ENCODE peak calls at places on chromosomes 1 and 21, in seven cellular contexts. T is sigmoid colon; C is uterus; E is RWPE2; J is heart left ventricle; B is CD4-positive, alpha-beta T cell; L is mammary epithelial cell. Z is an unnamed sample.

GRCh38 chr1:71047635-71048607 is at the start of gene PTGER3:
- DNase-seq in T (peak), C (peak), E (no peak), J (peak), B (no peak), L (peak), Z (no peak)

GRCh38 chr1:174206148-174206826 is 47.0 kb downstream of the RABGAP1L start:
- DNase-seq in T (no peak), C (no peak), E (no peak), J (no peak), B (no peak), L (no peak), Z (no peak)

GRCh38 chr1:219066631-219067349 is 106.9 kb upstream of the LYPLAL1 start:
- DNase-seq in T (no peak), C (no peak), E (no peak), J (no peak), B (no peak), L (peak), Z (peak)

GRCh38 chr1:94542088-94542671 is 621 bp upstream of the F3 start:
- DNase-seq in T (peak), C (peak), E (no peak), J (peak), B (no peak), L (peak), Z (peak)

GRCh38 chr1:228940931-228941330 is 205.7 kb downstream of the RHOU start:
- DNase-seq in T (no peak), C (no peak), E (no peak), J (no peak), B (no peak), L (no peak), Z (no peak)

GRCh38 chr1:110639724-110640386 is 33.7 kb upstream of the KCNA2 start:
- DNase-seq in T (no peak), C (no peak), E (no peak), J (no peak), B (no peak), L (peak), Z (peak)

GRCh38 chr1:12434174-12434573 is 183.8 kb downstream of the DHRS3 start:
- DNase-seq in T (no peak), C (no peak), E (no peak), J (no peak), B (peak), L (peak), Z (peak)

GRCh38 chr1:7688659-7689058 is 82.4 kb upstream of the VAMP3 start:
- DNase-seq in T (no peak), C (no peak), E (no peak), J (no peak), B (no peak), L (no peak), Z (no peak)

GRCh38 chr1:200670215-200671118 is 760 bp upstream of the DDX59 start:
- DNase-seq in T (no peak), C (no peak), E (no peak), J (peak), B (no peak), L (no peak), Z (peak)

GRCh38 chr1:229252228-229252984 is 18.5 kb upstream of the RAB4A start:
- DNase-seq in T (no peak), C (no peak), E (no peak), J (no peak), B (no peak), L (no peak), Z (no peak)

GRCh38 chr1:37306871-37307270 is 167.5 kb upstream of the ZC3H12A start:
- DNase-seq in T (no peak), C (no peak), E (no peak), J (no peak), B (no peak), L (no peak), Z (no peak)

GRCh38 chr1:220691039-220691684 is 999 bp downstream of the C1orf115 start:
- DNase-seq in T (no peak), C (no peak), E (no peak), J (no peak), B (no peak), L (no peak), Z (no peak)

GRCh38 chr21:14523234-14523633 is 22.9 kb downstream of the SAMSN1 start:
- DNase-seq in T (no peak), C (no peak), E (no peak), J (peak), B (no peak), L (no peak), Z (no peak)

GRCh38 chr1:156055649-156056048 is 1.1 kb downstream of the LAMTOR2 start:
- DNase-seq in T (no peak), C (no peak), E (no peak), J (no peak), B (no peak), L (no peak), Z (no peak)

GRCh38 chr1:214864896-214865688 is 217.4 kb upstream of the KCNK2 start:
- DNase-seq in T (no peak), C (no peak), E (no peak), J (no peak), B (no peak), L (peak), Z (peak)

GRCh38 chr1:223832637-223832943 is 13.2 kb downstream of the TP53BP2 start:
- DNase-seq in T (no peak), C (no peak), E (no peak), J (peak), B (no peak), L (no peak), Z (no peak)
- H3K27ac ChIP-seq in T (peak), C (peak), E (peak), J (peak), B (peak), L (no peak), Z (peak)

DNA sequence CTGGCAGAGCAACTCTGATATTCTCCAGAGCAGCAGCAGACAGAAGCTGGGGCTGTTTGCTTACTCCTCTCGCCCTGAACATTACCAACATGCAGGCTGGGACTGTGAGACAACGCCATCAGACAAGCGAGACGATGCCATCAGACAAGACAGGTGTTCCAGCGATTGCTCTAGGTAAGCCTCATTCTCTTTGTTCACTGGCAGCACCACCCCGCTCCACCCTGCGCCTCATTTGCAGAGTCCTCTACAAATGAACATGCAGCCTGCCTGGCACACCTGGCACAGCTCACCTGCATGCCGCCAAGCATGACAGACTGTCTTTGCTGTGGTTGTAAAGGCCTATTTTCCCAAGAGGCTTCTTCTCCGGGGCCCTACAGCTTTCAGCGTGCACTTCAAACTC is 346.2 kb downstream of the SMYD3 start:
- DNase-seq in T (no peak), C (no peak), E (no peak), J (no peak), B (no peak), L (no peak), Z (no peak)
- H3K27ac ChIP-seq in T (no peak), C (no peak), E (no peak), J (no peak), B (no peak), L (no peak), Z (no peak)

GRCh38 chr1:245401881-245402598 is 247.3 kb downstream of the KIF26B start:
- DNase-seq in T (no peak), C (no peak), E (no peak), J (no peak), B (no peak), L (no peak), Z (no peak)
- H3K27ac ChIP-seq in T (no peak), C (no peak), E (no peak), J (no peak), B (no peak), L (no peak), Z (no peak)

DNA sequence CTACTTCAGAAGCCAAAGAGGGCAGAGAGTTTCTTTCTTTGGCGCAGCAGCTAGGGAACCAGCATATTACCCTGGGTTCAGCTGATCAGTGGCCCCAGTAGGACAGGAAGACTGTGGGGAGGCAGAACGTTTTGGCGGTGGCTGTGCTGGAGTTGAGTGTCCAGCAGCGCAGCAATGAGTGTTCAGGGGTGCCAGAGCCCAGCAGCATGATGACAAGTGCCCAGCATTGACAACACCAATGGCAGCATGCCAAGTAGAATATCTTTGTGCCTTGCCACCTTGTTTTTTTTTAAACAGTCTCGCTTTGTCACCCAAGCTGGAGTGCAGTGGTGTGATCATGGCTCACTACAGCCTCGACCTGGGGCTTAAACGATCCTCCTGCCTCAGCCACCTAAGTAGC is 106.7 kb upstream of the CDC42BPA start:
- DNase-seq in T (no peak), C (no peak), E (no peak), J (no peak), B (no peak), L (no peak), Z (no peak)
- H3K27ac ChIP-seq in T (peak), C (no peak), E (no peak), J (no peak), B (no peak), L (no peak), Z (peak)

GRCh38 chr21:28804089-28804670 is 188.5 kb downstream of the LTN1 start:
- DNase-seq in T (no peak), C (no peak), E (no peak), J (no peak), B (no peak), L (no peak), Z (no peak)
- H3K27ac ChIP-seq in T (no peak), C (peak), E (no peak), J (peak), B (no peak), L (no peak), Z (no peak)

GRCh38 chr1:27428316-27429028 is 36.0 kb downstream of the GPR3 start:
- DNase-seq in T (peak), C (no peak), E (no peak), J (peak), B (no peak), L (no peak), Z (no peak)
- H3K27ac ChIP-seq in T (peak), C (peak), E (no peak), J (peak), B (peak), L (no peak), Z (no peak)

DNA sequence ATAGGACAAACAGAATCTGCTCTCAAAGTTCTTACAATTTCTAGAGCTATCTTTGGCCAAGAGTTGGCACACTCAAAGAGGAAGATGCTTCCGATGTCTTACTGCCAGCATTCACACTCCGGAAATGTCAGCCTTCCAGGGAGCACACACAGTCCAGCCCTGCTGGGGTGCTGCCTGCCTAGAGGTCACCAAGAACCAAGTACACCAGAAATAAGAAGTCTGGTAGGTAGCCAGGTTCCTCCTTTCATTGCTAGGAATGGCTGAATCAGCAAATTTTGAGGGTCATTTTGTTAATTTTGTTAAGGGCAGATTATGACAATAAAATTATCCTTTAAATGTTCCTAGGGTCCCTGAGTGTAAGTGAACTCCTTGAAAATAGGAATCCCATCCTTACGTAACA is 77.5 kb downstream of the PLPP3 start:
- DNase-seq in T (no peak), C (no peak), E (no peak), J (peak), B (no peak), L (no peak), Z (no peak)
- H3K27ac ChIP-seq in T (no peak), C (no peak), E (no peak), J (no peak), B (no peak), L (no peak), Z (no peak)

GRCh38 chr1:109620396-109620817 is 770 bp downstream of the AMPD2 start:
- DNase-seq in T (peak), C (peak), E (no peak), J (no peak), B (no peak), L (peak), Z (peak)
- H3K27ac ChIP-seq in T (peak), C (peak), E (peak), J (peak), B (peak), L (peak), Z (peak)

DNA sequence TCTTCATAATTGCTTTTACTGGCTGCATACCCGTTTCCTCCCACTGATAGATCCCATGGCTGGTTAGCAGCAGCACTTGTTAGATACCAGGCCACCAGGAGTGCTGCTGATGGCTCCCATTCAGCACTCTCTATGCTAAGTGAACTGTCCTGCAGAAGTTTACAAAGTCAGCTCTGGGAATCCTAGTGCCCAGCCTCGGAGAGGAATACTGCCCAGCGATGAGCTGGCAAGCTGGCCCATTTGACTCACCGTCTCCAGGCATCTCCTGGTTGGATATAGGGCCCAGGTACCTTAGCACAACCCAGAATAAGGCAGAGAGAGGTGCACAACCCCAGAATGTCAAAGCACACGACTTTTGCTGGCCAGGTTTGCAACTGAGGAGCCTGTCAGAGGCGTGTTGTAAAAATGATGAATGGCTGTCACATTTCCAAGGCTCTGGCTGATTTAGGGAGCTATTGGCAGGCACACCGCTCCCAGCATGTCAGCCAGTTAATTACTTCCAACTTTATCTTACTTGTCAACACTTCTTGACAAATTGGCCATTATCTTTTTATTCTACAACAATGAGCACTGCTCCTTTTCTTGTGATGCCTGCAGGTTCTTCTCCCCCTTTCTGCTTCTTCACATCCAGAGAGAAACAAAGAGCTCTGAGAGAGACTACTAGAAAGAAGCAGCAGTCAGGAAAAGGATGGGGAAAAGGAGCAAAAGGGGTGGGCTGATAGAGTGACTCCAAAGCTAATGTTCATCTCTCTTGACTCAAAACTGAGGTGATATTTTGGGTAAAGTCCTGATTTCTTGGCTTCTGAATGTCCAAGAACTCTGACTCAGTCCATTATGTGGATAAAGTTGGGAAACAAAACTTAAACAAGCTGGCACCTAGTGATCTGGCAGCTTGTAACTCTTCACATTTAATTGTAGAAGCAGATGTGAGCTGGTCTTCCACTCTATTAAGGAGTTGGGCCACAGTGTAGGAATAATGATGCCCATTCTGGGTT is 10.8 kb upstream of the ANGPTL7 start:
- DNase-seq in T (no peak), C (peak), E (no peak), J (peak), B (no peak), L (no peak), Z (peak)
- H3K27ac ChIP-seq in T (peak), C (no peak), E (no peak), J (peak), B (no peak), L (no peak), Z (no peak)